ENCODE peak calls at places on chromosome 20, in eight cellular contexts. C, P, M, F, O, N, H and I are unnamed samples.

GRCh38 chr20:57654998-57655811 is 35.0 kb upstream of the ZBP1 start:
- DNase-seq in C (peak), P (peak), M (peak), F (no peak), O (no peak), N (no peak), H (peak), I (no peak)

GRCh38 chr20:39429716-39430115 is 467.6 kb downstream of the DHX35 start:
- DNase-seq in C (peak), P (peak), M (no peak), F (no peak), O (no peak), N (no peak), H (no peak), I (no peak)

GRCh38 chr20:43837856-43838702 is 76.6 kb upstream of the TOX2 start:
- DNase-seq in C (no peak), P (no peak), M (no peak), F (no peak), O (no peak), N (no peak), H (no peak), I (no peak)

GRCh38 chr20:32052792-32053362 is 835 bp downstream of the HCK start:
- DNase-seq in C (peak), P (no peak), M (peak), F (no peak), O (no peak), N (no peak), H (no peak), I (no peak)

GRCh38 chr20:16701296-16701695 is 28.5 kb upstream of the SNRPB2 start:
- DNase-seq in C (peak), P (peak), M (no peak), F (no peak), O (peak), N (no peak), H (no peak), I (no peak)

GRCh38 chr20:63497946-63498935 is 642 bp downstream of the EEF1A2 start:
- DNase-seq in C (no peak), P (peak), M (peak), F (peak), O (no peak), N (no peak), H (peak), I (no peak)

GRCh38 chr20:588476-588875 is 21.6 kb downstream of the TCF15 start:
- DNase-seq in C (no peak), P (no peak), M (no peak), F (no peak), O (no peak), N (no peak), H (no peak), I (no peak)

GRCh38 chr20:13102689-13103088 is 93.9 kb downstream of the SPTLC3 start:
- DNase-seq in C (no peak), P (no peak), M (no peak), F (no peak), O (no peak), N (no peak), H (no peak), I (no peak)

GRCh38 chr20:41141153-41141815 is 3.9 kb downstream of the PLCG1 start:
- DNase-seq in C (no peak), P (no peak), M (peak), F (no peak), O (peak), N (no peak), H (peak), I (no peak)

GRCh38 chr20:32906200-32906599 is 47.5 kb downstream of the EFCAB8 start:
- DNase-seq in C (no peak), P (no peak), M (no peak), F (no peak), O (no peak), N (no peak), H (no peak), I (no peak)

GRCh38 chr20:24780648-24781047 is 168.4 kb upstream of the CST7 start:
- DNase-seq in C (peak), P (no peak), M (no peak), F (no peak), O (no peak), N (no peak), H (no peak), I (no peak)

GRCh38 chr20:40442181-40442963 is 246.7 kb downstream of the MAFB start:
- DNase-seq in C (peak), P (no peak), M (no peak), F (no peak), O (no peak), N (no peak), H (no peak), I (no peak)

GRCh38 chr20:53871541-53871940 is 198.9 kb downstream of the BCAS1 start:
- DNase-seq in C (no peak), P (no peak), M (no peak), F (no peak), O (no peak), N (no peak), H (no peak), I (no peak)

GRCh38 chr20:53870426-53871199 is 199.8 kb downstream of the BCAS1 start:
- DNase-seq in C (no peak), P (peak), M (no peak), F (no peak), O (no peak), N (no peak), H (no peak), I (no peak)

GRCh38 chr20:53873249-53873642 is 197.1 kb downstream of the BCAS1 start:
- DNase-seq in C (no peak), P (no peak), M (no peak), F (no peak), O (no peak), N (no peak), H (no peak), I (no peak)

GRCh38 chr20:53872561-53873248 is 197.7 kb downstream of the BCAS1 start:
- DNase-seq in C (no peak), P (no peak), M (no peak), F (no peak), O (peak), N (no peak), H (peak), I (no peak)

DNA sequence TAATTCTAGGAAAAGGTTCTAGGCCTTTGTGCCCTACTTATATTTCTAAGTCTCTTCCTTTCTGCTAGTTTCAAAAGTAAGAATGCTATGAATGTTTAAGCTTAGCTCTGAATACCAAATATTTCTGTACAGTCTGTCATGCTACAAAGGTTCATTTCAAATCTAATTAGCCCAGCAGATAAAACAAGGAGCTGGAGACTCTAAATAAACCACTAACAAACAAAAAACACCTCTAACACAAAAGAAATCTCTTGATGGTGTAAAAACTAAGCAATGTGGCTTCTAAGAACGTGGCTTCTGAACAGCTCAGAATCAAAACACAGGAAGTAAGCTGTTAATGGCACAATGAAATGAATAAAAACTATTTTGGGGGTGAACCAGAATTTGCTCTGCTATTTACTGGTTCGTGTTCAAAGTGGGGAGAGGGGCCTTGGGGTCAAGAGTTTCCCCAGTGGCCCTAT is 198.3 kb downstream of the BCAS1 start:
- DNase-seq in C (no peak), P (no peak), M (no peak), F (no peak), O (no peak), N (no peak), H (peak), I (no peak)
- H3K27ac ChIP-seq in C (peak), P (peak), M (peak), F (no peak), O (peak), N (no peak), H (peak), I (peak)

GRCh38 chr20:45361794-45362193 is 1.2 kb upstream of the SYS1 start:
- DNase-seq in C (no peak), P (no peak), M (no peak), F (no peak), O (no peak), N (no peak), H (no peak), I (no peak)

GRCh38 chr20:45362804-45363610 is at the start of gene SYS1:
- DNase-seq in C (peak), P (peak), M (peak), F (peak), O (peak), N (peak), H (peak), I (peak)

GRCh38 chr20:45365444-45365970 is 2.6 kb downstream of the SYS1 start:
- DNase-seq in C (no peak), P (no peak), M (no peak), F (no peak), O (no peak), N (no peak), H (no peak), I (no peak)

GRCh38 chr20:45366192-45366591 is 3.2 kb downstream of the SYS1 start:
- DNase-seq in C (no peak), P (no peak), M (no peak), F (no peak), O (no peak), N (no peak), H (no peak), I (no peak)

GRCh38 chr20:45363611-45364492 is 896 bp downstream of the SYS1 start:
- DNase-seq in C (no peak), P (no peak), M (no peak), F (no peak), O (no peak), N (no peak), H (no peak), I (no peak)
- H3K27ac ChIP-seq in C (no peak), P (peak), M (peak), F (no peak), O (peak), N (no peak), H (peak), I (peak)

DNA sequence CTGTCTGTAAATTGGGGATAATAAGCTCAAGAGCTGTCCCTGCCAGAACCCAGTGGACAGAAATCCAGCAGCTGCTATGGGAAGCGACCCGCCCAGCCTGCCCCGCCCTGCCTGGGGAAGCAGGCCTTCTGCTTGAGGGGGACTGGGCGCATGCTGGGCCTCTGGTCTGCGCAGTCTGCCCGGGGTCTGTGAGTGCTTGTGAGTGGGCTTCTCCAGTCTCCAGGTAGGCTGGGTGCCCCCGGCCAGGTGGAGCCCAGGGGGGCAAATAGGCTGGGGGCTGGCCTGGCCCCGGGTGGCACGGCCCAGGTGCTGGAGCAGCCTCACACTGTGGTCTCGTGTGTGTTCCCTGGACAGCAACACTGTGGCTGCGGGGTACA is 657 bp upstream of the RBBP8NL start:
- DNase-seq in C (no peak), P (no peak), M (no peak), F (no peak), O (no peak), N (no peak), H (no peak), I (no peak)
- H3K27ac ChIP-seq in C (peak), P (peak), M (no peak), F (peak), O (no peak), N (no peak), H (no peak), I (no peak)

GRCh38 chr20:48789781-48790544 is 37.8 kb downstream of the PREX1 start:
- DNase-seq in C (no peak), P (no peak), M (no peak), F (no peak), O (no peak), N (no peak), H (no peak), I (no peak)
- H3K27ac ChIP-seq in C (no peak), P (no peak), M (no peak), F (no peak), O (peak), N (peak), H (no peak), I (no peak)